ENCODE peak calls at places on chromosomes 2 and 18, in five cellular contexts. V is fibroblast of lung, N is PC-3, J is HCT116, M is H1. R is an unnamed sample.

GRCh38 chr2:185567196-185567595 is 171.4 kb upstream of the FSIP2 start:
- DNase-seq in J (no peak), M (no peak), V (no peak), N (no peak), R (peak; percentile 18)

GRCh38 chr2:172693037-172693436 is 42.6 kb upstream of the RAPGEF4 start:
- DNase-seq in J (peak; percentile 91), V (peak; percentile 97), N (peak; percentile 99), M (no peak), R (peak; percentile 97)

GRCh38 chr2:218357194-218358177 is 829 bp downstream of the CATIP start:
- DNase-seq in J (no peak), M (no peak), N (no peak), V (no peak), R (no peak)

GRCh38 chr2:74441111-74441689 is 537 bp downstream of the RTKN start:
- DNase-seq in V (no peak), M (no peak), J (no peak), N (no peak), R (no peak)

GRCh38 chr18:51051105-51051712 is 21.2 kb downstream of the SMAD4 start:
- DNase-seq in M (no peak), V (peak; percentile 41), J (peak; percentile 38), N (peak; percentile 46), R (peak; percentile 27)

GRCh38 chr2:204145197-204146190 is 208.9 kb downstream of the ICOS start:
- DNase-seq in J (peak; percentile 60), V (peak; percentile 54), N (peak; percentile 87), M (peak; percentile 56), R (peak; percentile 59)

GRCh38 chr2:241947876-241948275 is 78.3 kb downstream of the RTP5 start:
- DNase-seq in M (no peak), V (no peak), J (no peak), N (no peak), R (no peak)

GRCh38 chr18:77059294-77059916 is 73.2 kb downstream of the MBP start:
- DNase-seq in N (peak; percentile 81), M (no peak), V (peak; percentile 64), J (peak; percentile 67), R (peak; percentile 33)

GRCh38 chr2:158498043-158498748 is 41.4 kb downstream of the PKP4 start:
- DNase-seq in N (no peak), J (no peak), V (peak; percentile 23), M (no peak), R (no peak)

GRCh38 chr2:221514305-221515040 is 57.6 kb downstream of the EPHA4 start:
- DNase-seq in J (no peak), V (no peak), M (no peak), N (peak; percentile 52), R (no peak)

GRCh38 chr2:80437959-80438358 is 133.4 kb upstream of the LRRTM1 start:
- DNase-seq in M (no peak), N (no peak), V (no peak), J (no peak), R (no peak)

GRCh38 chr2:50838316-50838715 is 193.6 kb downstream of the NRXN1 start:
- DNase-seq in M (no peak), V (peak; percentile 8), J (no peak), N (no peak), R (no peak)

GRCh38 chr2:227177592-227178336 is 13.3 kb downstream of the COL4A3 start:
- DNase-seq in M (no peak), J (no peak), N (no peak), V (no peak), R (no peak)

GRCh38 chr2:129758461-129759185 is 220.8 kb upstream of the RAB6C start:
- DNase-seq in J (no peak), N (no peak), V (no peak), M (no peak), R (no peak)

GRCh38 chr2:188940171-188940570 is 34.0 kb upstream of the COL3A1 start:
- DNase-seq in J (no peak), N (no peak), M (no peak), V (peak; percentile 75), R (no peak)

GRCh38 chr2:39141346-39142011 is 20.6 kb upstream of the SOS1 start:
- DNase-seq in V (peak; percentile 74), J (no peak), N (peak; percentile 77), M (no peak), R (no peak)

GRCh38 chr2:156673271-156673615 is 237.1 kb downstream of the GPD2 start:
- DNase-seq in M (no peak), J (no peak), N (no peak), V (no peak), R (no peak)

GRCh38 chr18:67597759-67598158 is 81.2 kb upstream of the DSEL start:
- DNase-seq in V (no peak), M (no peak), J (no peak), N (peak; percentile 67), R (peak; percentile 3)

GRCh38 chr2:88074854-88075292 is 7.2 kb downstream of the SMYD1 start:
- DNase-seq in J (no peak), V (peak; percentile 89), N (peak; percentile 77), M (no peak), R (peak; percentile 82)

GRCh38 chr2:119201815-119202214 is 21.8 kb upstream of the STEAP3 start:
- DNase-seq in J (no peak), M (no peak), N (no peak), V (no peak), R (no peak)

GRCh38 chr18:56823986-56824385 is 172.8 kb downstream of the WDR7 start:
- DNase-seq in M (no peak), N (no peak), V (no peak), J (no peak), R (no peak)

GRCh38 chr2:237431856-237432255 is 17.9 kb upstream of the COL6A3 start:
- DNase-seq in J (no peak), V (peak; percentile 70), M (no peak), N (peak; percentile 27), R (peak; percentile 43)
- H3K9ac ChIP-seq in J (no peak overlapping the region), V (no peak overlapping the region), M (no peak overlapping the region), N (peak overlapping the region; percentile 95), R (peak overlapping the region; percentile 15)

GRCh38 chr2:170155723-170156253 is 22.2 kb upstream of the MYO3B start:
- DNase-seq in N (no peak), M (no peak), V (peak; percentile 35), J (no peak), R (no peak)
- H3K36me3 ChIP-seq in N (no peaks in the 10 kb centered on the region), M (no peaks in the 10 kb centered on the region), V (no peaks in the 10 kb centered on the region), J (no peaks in the 10 kb centered on the region), R (no peaks in the 10 kb centered on the region)

DNA sequence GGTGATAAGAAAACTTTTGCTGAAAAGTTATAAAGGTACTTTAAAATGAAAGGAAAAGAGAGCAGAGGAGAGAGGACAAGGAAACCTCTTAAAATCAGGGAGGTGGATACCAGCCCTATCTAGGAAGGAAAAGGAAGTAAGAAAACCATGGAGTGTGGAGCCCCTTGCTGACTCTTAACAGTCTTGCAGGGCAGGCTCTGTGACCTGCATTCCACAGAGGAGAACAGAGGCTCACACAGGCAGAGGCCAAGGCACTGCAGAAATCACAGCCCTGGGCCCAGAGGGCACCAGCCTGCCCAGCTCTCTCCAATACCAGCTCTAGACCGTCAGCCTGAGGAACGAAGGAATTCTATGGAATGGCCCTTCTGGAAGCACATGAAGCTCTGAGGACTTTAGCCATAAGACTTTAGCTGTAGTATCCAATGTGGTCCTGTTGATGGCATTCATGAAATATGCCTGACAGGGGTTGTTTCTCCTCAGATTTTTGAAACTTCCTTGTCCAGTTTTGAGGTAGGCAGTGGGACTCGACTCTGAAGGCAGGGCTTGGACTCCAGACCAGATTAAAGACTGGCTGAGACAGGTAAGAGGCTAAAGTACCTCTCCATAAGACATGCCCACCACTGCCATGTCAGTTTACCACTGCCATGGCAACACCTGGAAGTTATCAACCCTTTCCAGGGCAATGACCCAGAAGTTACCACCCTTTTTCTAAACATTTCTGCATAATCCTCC is 216.3 kb downstream of the ANAPC1 start:
- DNase-seq in M (no peak), N (peak; percentile 68), V (peak; percentile 59), J (no peak), R (peak; percentile 60)
- TF ChIP-seq CTCF in M (peak; percentile 22), N (peak; percentile 68), V (peak; percentile 64), J (peak; percentile 37), R (peak; percentile 66)

GRCh38 chr2:127633556-127634065 is 12.3 kb upstream of the GPR17 start:
- DNase-seq in N (no peak), V (no peak), M (no peak), J (no peak), R (no peak)

GRCh38 chr2:127635380-127636237 is 10.3 kb upstream of the GPR17 start:
- DNase-seq in M (no peak), N (no peak), J (no peak), V (no peak), R (no peak)

GRCh38 chr2:127634626-127635379 is 11.2 kb upstream of the GPR17 start:
- DNase-seq in V (no peak), N (no peak), M (no peak), J (no peak), R (no peak)

GRCh38 chr2:127632592-127633489 is 13.1 kb upstream of the GPR17 start:
- DNase-seq in J (no peak), V (no peak), N (no peak), M (no peak), R (no peak)

GRCh38 chr2:127634066-127634617 is 11.8 kb upstream of the GPR17 start:
- DNase-seq in J (no peak), V (no peak), N (no peak), M (no peak), R (no peak)
- H3K9ac ChIP-seq in J (no peak overlapping the region), V (no peak overlapping the region), N (no peak overlapping the region), M (no peak overlapping the region), R (no peak overlapping the region)

GRCh38 chr2:37244017-37244416 is 12.6 kb downstream of the NDUFAF7 start:
- DNase-seq in N (no peak), J (no peak), M (no peak), V (no peak), R (no peak)

GRCh38 chr2:37250869-37251740 is 19.6 kb downstream of the NDUFAF7 start:
- DNase-seq in J (no peak), V (peak; percentile 20), M (no peak), N (no peak), R (no peak)

GRCh38 chr2:37243435-37243834 is 12.0 kb downstream of the NDUFAF7 start:
- DNase-seq in N (no peak), J (no peak), V (no peak), M (no peak), R (no peak)

GRCh38 chr2:37246205-37246604 is 14.7 kb downstream of the NDUFAF7 start:
- DNase-seq in V (no peak), J (no peak), M (no peak), N (no peak), R (no peak)
- H3K36me3 ChIP-seq in V (peaks cover 4% of the 10 kb centered on the region), J (peaks cover 57% of the 10 kb centered on the region), M (peaks cover 98% of the 10 kb centered on the region), N (peaks cover 57% of the 10 kb centered on the region), R (peaks cover 22% of the 10 kb centered on the region)

DNA sequence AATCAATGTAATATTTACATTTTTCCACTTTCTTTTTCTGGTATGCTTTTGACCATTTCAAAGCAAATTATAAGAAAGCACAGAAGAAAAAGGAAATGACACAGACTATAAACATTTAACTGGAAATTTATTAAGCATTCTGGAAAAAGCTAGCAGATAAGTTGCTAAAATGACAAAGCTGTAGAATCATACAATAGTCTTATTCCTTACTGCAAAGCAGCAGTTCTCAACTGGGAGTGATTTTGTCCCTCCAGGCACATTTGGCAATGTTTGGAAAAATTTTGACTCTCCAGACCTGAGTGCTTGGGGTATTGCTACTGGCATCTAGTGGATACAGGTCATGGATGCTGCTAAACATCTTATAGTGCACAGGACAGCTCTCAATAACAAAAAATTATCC is 75.1 kb downstream of the MBD5 start:
- DNase-seq in N (peak; percentile 12), M (no peak), J (no peak), V (peak; percentile 11), R (no peak)
- TF ChIP-seq CTCF in N (peak; percentile 10), M (no peak), J (no peak), V (no peak), R (no peak)

R was measured in mammary epithelial cell.